ENCODE peak calls at places on chromosomes 2 and 18, in ten cellular contexts. One of them, this sample, is unnamed.
A peak's percentile ranks its signal among the peaks of the same experiment; 100 is the strongest.

GRCh38 chr2:24852431-24853020 is 59.3 kb downstream of the CENPO start:
- DNase-seq in PC-9: no peak
- DNase-seq in cardiac muscle cell: no peak
- DNase-seq in neural progenitor cell: no peak
- DNase-seq in tibial nerve: no peak
- DNase-seq in spleen: peak; percentile 62
- DNase-seq in prostate gland: no peak
- DNase-seq in CD8-positive, alpha-beta memory T cell: no peak
- DNase-seq in mesenchymal stem cell: no peak
- DNase-seq in body of pancreas: no peak
- DNase-seq in this sample: no peak

GRCh38 chr2:228426502-228427216 is 245.2 kb upstream of the SPHKAP start:
- DNase-seq in PC-9: no peak
- DNase-seq in cardiac muscle cell: no peak
- DNase-seq in neural progenitor cell: no peak
- DNase-seq in tibial nerve: no peak
- DNase-seq in spleen: no peak
- DNase-seq in prostate gland: no peak
- DNase-seq in CD8-positive, alpha-beta memory T cell: no peak
- DNase-seq in mesenchymal stem cell: no peak
- DNase-seq in body of pancreas: no peak
- DNase-seq in this sample: no peak

GRCh38 chr18:28189400-28190239 is 12.7 kb upstream of the CDH2 start:
- DNase-seq in PC-9: no peak
- DNase-seq in cardiac muscle cell: peak; percentile 88
- DNase-seq in neural progenitor cell: peak; percentile 45
- DNase-seq in tibial nerve: no peak
- DNase-seq in spleen: no peak
- DNase-seq in prostate gland: peak; percentile 29
- DNase-seq in CD8-positive, alpha-beta memory T cell: no peak
- DNase-seq in mesenchymal stem cell: peak; percentile 59
- DNase-seq in body of pancreas: no peak
- DNase-seq in this sample: peak; percentile 31

GRCh38 chr2:71464389-71464788 is 11.0 kb downstream of the DYSF start:
- DNase-seq in PC-9: no peak
- DNase-seq in cardiac muscle cell: no peak
- DNase-seq in neural progenitor cell: no peak
- DNase-seq in tibial nerve: no peak
- DNase-seq in spleen: no peak
- DNase-seq in prostate gland: no peak
- DNase-seq in CD8-positive, alpha-beta memory T cell: no peak
- DNase-seq in mesenchymal stem cell: no peak
- DNase-seq in body of pancreas: no peak
- DNase-seq in this sample: no peak

GRCh38 chr18:33751613-33752221 is 173.7 kb downstream of the ASXL3 start:
- DNase-seq in PC-9: no peak
- DNase-seq in cardiac muscle cell: peak; percentile 29
- DNase-seq in neural progenitor cell: peak; percentile 43
- DNase-seq in tibial nerve: no peak
- DNase-seq in spleen: no peak
- DNase-seq in prostate gland: no peak
- DNase-seq in CD8-positive, alpha-beta memory T cell: no peak
- DNase-seq in mesenchymal stem cell: peak; percentile 25
- DNase-seq in body of pancreas: no peak
- DNase-seq in this sample: no peak

GRCh38 chr2:218023636-218024035 is 20.8 kb upstream of the TNS1 start:
- DNase-seq in PC-9: no peak
- DNase-seq in cardiac muscle cell: no peak
- DNase-seq in neural progenitor cell: no peak
- DNase-seq in tibial nerve: peak; percentile 4
- DNase-seq in spleen: peak; percentile 35
- DNase-seq in prostate gland: no peak
- DNase-seq in CD8-positive, alpha-beta memory T cell: peak; percentile 14
- DNase-seq in mesenchymal stem cell: no peak
- DNase-seq in body of pancreas: peak; percentile 5
- DNase-seq in this sample: no peak

GRCh38 chr2:204664708-204665121 is 119.4 kb downstream of the PARD3B start:
- DNase-seq in PC-9: peak; percentile 79
- DNase-seq in cardiac muscle cell: peak; percentile 69
- DNase-seq in neural progenitor cell: no peak
- DNase-seq in tibial nerve: no peak
- DNase-seq in spleen: no peak
- DNase-seq in prostate gland: no peak
- DNase-seq in CD8-positive, alpha-beta memory T cell: no peak
- DNase-seq in mesenchymal stem cell: peak; percentile 42
- DNase-seq in body of pancreas: no peak
- DNase-seq in this sample: no peak

GRCh38 chr2:96918092-96918753 is 48.3 kb upstream of the SEMA4C start:
- DNase-seq in PC-9: no peak
- DNase-seq in cardiac muscle cell: no peak
- DNase-seq in neural progenitor cell: no peak
- DNase-seq in tibial nerve: no peak
- DNase-seq in spleen: no peak
- DNase-seq in prostate gland: no peak
- DNase-seq in CD8-positive, alpha-beta memory T cell: no peak
- DNase-seq in mesenchymal stem cell: no peak
- DNase-seq in body of pancreas: no peak
- DNase-seq in this sample: no peak

GRCh38 chr2:141767051-141767450 is 363.8 kb downstream of the LRP1B start:
- DNase-seq in PC-9: no peak
- DNase-seq in cardiac muscle cell: peak; percentile 12
- DNase-seq in neural progenitor cell: no peak
- DNase-seq in tibial nerve: no peak
- DNase-seq in spleen: no peak
- DNase-seq in prostate gland: no peak
- DNase-seq in CD8-positive, alpha-beta memory T cell: no peak
- DNase-seq in mesenchymal stem cell: peak; percentile 91
- DNase-seq in body of pancreas: no peak
- DNase-seq in this sample: no peak

GRCh38 chr18:3593381-3593903 is 143.5 kb downstream of the TGIF1 start:
- DNase-seq in PC-9: no peak
- DNase-seq in cardiac muscle cell: peak; percentile 81
- DNase-seq in neural progenitor cell: peak; percentile 84
- DNase-seq in tibial nerve: no peak
- DNase-seq in spleen: no peak
- DNase-seq in prostate gland: peak; percentile 75
- DNase-seq in CD8-positive, alpha-beta memory T cell: peak; percentile 52
- DNase-seq in mesenchymal stem cell: peak; percentile 98
- DNase-seq in body of pancreas: no peak
- DNase-seq in this sample: no peak

GRCh38 chr2:29841386-29842004 is 79.9 kb downstream of the ALK start:
- DNase-seq in PC-9: no peak
- DNase-seq in cardiac muscle cell: peak; percentile 42
- DNase-seq in neural progenitor cell: peak; percentile 60
- DNase-seq in tibial nerve: no peak
- DNase-seq in spleen: no peak
- DNase-seq in prostate gland: peak; percentile 5
- DNase-seq in CD8-positive, alpha-beta memory T cell: no peak
- DNase-seq in mesenchymal stem cell: peak; percentile 16
- DNase-seq in body of pancreas: peak; percentile 17
- DNase-seq in this sample: no peak

GRCh38 chr2:32502941-32503340 is 124.9 kb upstream of the TTC27 start:
- DNase-seq in PC-9: no peak
- DNase-seq in cardiac muscle cell: peak; percentile 52
- DNase-seq in neural progenitor cell: no peak
- DNase-seq in tibial nerve: no peak
- DNase-seq in spleen: no peak
- DNase-seq in prostate gland: no peak
- DNase-seq in CD8-positive, alpha-beta memory T cell: no peak
- DNase-seq in mesenchymal stem cell: no peak
- DNase-seq in body of pancreas: no peak
- DNase-seq in this sample: no peak

GRCh38 chr2:32495139-32495538 is 132.7 kb upstream of the TTC27 start:
- DNase-seq in PC-9: no peak
- DNase-seq in cardiac muscle cell: no peak
- DNase-seq in neural progenitor cell: no peak
- DNase-seq in tibial nerve: no peak
- DNase-seq in spleen: no peak
- DNase-seq in prostate gland: no peak
- DNase-seq in CD8-positive, alpha-beta memory T cell: no peak
- DNase-seq in mesenchymal stem cell: peak; percentile 14
- DNase-seq in body of pancreas: no peak
- DNase-seq in this sample: no peak

GRCh38 chr2:32496657-32497056 is 131.2 kb upstream of the TTC27 start:
- DNase-seq in PC-9: no peak
- DNase-seq in cardiac muscle cell: no peak
- DNase-seq in neural progenitor cell: no peak
- DNase-seq in tibial nerve: no peak
- DNase-seq in spleen: no peak
- DNase-seq in prostate gland: no peak
- DNase-seq in CD8-positive, alpha-beta memory T cell: no peak
- DNase-seq in mesenchymal stem cell: no peak
- DNase-seq in body of pancreas: no peak
- DNase-seq in this sample: no peak

DNA sequence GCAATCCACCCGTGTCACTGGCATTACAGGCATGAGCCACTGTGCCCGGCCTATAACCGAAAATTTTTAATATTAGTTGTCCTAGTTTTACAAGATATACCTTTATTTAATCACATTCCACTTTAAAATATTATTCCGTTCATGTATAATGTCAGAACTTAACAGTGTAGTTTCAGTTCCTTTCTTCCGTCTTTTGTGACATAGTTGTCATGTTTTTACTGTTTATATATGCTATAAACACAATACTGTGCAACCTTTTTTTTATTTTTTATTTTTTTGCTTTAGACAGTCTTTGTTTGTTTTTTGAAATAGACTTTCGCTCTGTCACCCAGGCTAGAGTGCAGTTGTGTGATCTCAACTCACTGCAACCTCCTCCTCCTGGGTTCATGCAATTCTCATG is 129.5 kb upstream of the TTC27 start:
- DNase-seq in PC-9: no peak
- DNase-seq in cardiac muscle cell: no peak
- DNase-seq in neural progenitor cell: no peak
- DNase-seq in tibial nerve: no peak
- DNase-seq in spleen: no peak
- DNase-seq in prostate gland: no peak
- DNase-seq in CD8-positive, alpha-beta memory T cell: no peak
- DNase-seq in mesenchymal stem cell: no peak
- DNase-seq in body of pancreas: no peak
- DNase-seq in this sample: no peak
- H3K27ac ChIP-seq in PC-9: no peak overlapping the region
- H3K27ac ChIP-seq in cardiac muscle cell: no peak overlapping the region
- H3K27ac ChIP-seq in neural progenitor cell: no peak overlapping the region
- H3K27ac ChIP-seq in tibial nerve: no peak overlapping the region
- H3K27ac ChIP-seq in spleen: no peak overlapping the region
- H3K27ac ChIP-seq in prostate gland: no peak overlapping the region
- H3K27ac ChIP-seq in CD8-positive, alpha-beta memory T cell: no peak overlapping the region
- H3K27ac ChIP-seq in mesenchymal stem cell: no peak overlapping the region
- H3K27ac ChIP-seq in body of pancreas: no peak overlapping the region
- H3K27ac ChIP-seq in this sample: no peak overlapping the region

DNA sequence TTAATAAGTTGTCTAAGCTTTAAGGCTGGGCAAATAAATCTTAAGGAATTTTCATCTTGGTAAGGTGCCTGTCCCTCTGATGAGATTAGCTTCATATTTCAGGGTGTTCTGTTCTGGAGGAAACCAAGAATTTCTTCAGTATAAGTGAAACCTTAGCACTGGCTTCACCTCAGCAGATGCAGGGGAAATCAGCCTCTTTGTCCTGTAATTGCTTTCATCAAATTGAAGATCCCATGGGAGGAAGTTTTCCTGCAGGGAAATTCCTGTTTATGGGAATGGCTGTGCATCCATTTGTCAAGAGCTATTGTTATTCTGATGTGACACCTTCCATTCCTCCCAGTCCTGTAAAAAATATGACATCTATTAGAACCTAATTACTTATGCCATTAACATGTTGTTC is 174.5 kb downstream of the PTPRM start:
- DNase-seq in PC-9: no peak
- DNase-seq in cardiac muscle cell: no peak
- DNase-seq in neural progenitor cell: no peak
- DNase-seq in tibial nerve: no peak
- DNase-seq in spleen: no peak
- DNase-seq in prostate gland: no peak
- DNase-seq in CD8-positive, alpha-beta memory T cell: no peak
- DNase-seq in mesenchymal stem cell: no peak
- DNase-seq in body of pancreas: no peak
- DNase-seq in this sample: no peak
- H3K27ac ChIP-seq in PC-9: no peak overlapping the region
- H3K27ac ChIP-seq in cardiac muscle cell: peak overlapping the region; percentile 48
- H3K27ac ChIP-seq in neural progenitor cell: no peak overlapping the region
- H3K27ac ChIP-seq in tibial nerve: no peak overlapping the region
- H3K27ac ChIP-seq in spleen: no peak overlapping the region
- H3K27ac ChIP-seq in prostate gland: no peak overlapping the region
- H3K27ac ChIP-seq in CD8-positive, alpha-beta memory T cell: no peak overlapping the region
- H3K27ac ChIP-seq in mesenchymal stem cell: no peak overlapping the region
- H3K27ac ChIP-seq in body of pancreas: no peak overlapping the region
- H3K27ac ChIP-seq in this sample: no peak overlapping the region

GRCh38 chr18:45783097-45784075 is 42.1 kb upstream of the SIGLEC15 start:
- DNase-seq in PC-9: no peak
- DNase-seq in cardiac muscle cell: peak; percentile 45
- DNase-seq in neural progenitor cell: peak; percentile 50
- DNase-seq in tibial nerve: no peak
- DNase-seq in spleen: no peak
- DNase-seq in prostate gland: peak; percentile 36
- DNase-seq in CD8-positive, alpha-beta memory T cell: no peak
- DNase-seq in mesenchymal stem cell: no peak
- DNase-seq in body of pancreas: no peak
- DNase-seq in this sample: no peak
- H3K27ac ChIP-seq in PC-9: no peak overlapping the region
- H3K27ac ChIP-seq in cardiac muscle cell: no peak overlapping the region
- H3K27ac ChIP-seq in neural progenitor cell: no peak overlapping the region
- H3K27ac ChIP-seq in tibial nerve: no peak overlapping the region
- H3K27ac ChIP-seq in spleen: no peak overlapping the region
- H3K27ac ChIP-seq in prostate gland: peak overlapping the region; percentile 57
- H3K27ac ChIP-seq in CD8-positive, alpha-beta memory T cell: no peak overlapping the region
- H3K27ac ChIP-seq in mesenchymal stem cell: peak overlapping the region; percentile 92
- H3K27ac ChIP-seq in body of pancreas: no peak overlapping the region
- H3K27ac ChIP-seq in this sample: no peak overlapping the region

GRCh38 chr2:101893676-101894381 is 97.9 kb upstream of the IL1R2 start:
- DNase-seq in PC-9: no peak
- DNase-seq in cardiac muscle cell: no peak
- DNase-seq in neural progenitor cell: peak; percentile 91
- DNase-seq in tibial nerve: no peak
- DNase-seq in spleen: no peak
- DNase-seq in prostate gland: no peak
- DNase-seq in CD8-positive, alpha-beta memory T cell: no peak
- DNase-seq in mesenchymal stem cell: no peak
- DNase-seq in body of pancreas: no peak
- DNase-seq in this sample: no peak

GRCh38 chr2:101895819-101896322 is 95.9 kb upstream of the IL1R2 start:
- DNase-seq in PC-9: no peak
- DNase-seq in cardiac muscle cell: no peak
- DNase-seq in neural progenitor cell: no peak
- DNase-seq in tibial nerve: no peak
- DNase-seq in spleen: no peak
- DNase-seq in prostate gland: peak; percentile 36
- DNase-seq in CD8-positive, alpha-beta memory T cell: no peak
- DNase-seq in mesenchymal stem cell: no peak
- DNase-seq in body of pancreas: no peak
- DNase-seq in this sample: no peak

GRCh38 chr2:101892377-101892776 is 99.4 kb upstream of the IL1R2 start:
- DNase-seq in PC-9: no peak
- DNase-seq in cardiac muscle cell: no peak
- DNase-seq in neural progenitor cell: no peak
- DNase-seq in tibial nerve: no peak
- DNase-seq in spleen: no peak
- DNase-seq in prostate gland: no peak
- DNase-seq in CD8-positive, alpha-beta memory T cell: no peak
- DNase-seq in mesenchymal stem cell: no peak
- DNase-seq in body of pancreas: no peak
- DNase-seq in this sample: no peak

GRCh38 chr2:101897301-101897700 is 94.5 kb upstream of the IL1R2 start:
- DNase-seq in PC-9: no peak
- DNase-seq in cardiac muscle cell: no peak
- DNase-seq in neural progenitor cell: no peak
- DNase-seq in tibial nerve: no peak
- DNase-seq in spleen: no peak
- DNase-seq in prostate gland: no peak
- DNase-seq in CD8-positive, alpha-beta memory T cell: no peak
- DNase-seq in mesenchymal stem cell: no peak
- DNase-seq in body of pancreas: no peak
- DNase-seq in this sample: no peak

GRCh38 chr2:101895039-101895438 is 96.7 kb upstream of the IL1R2 start:
- DNase-seq in PC-9: no peak
- DNase-seq in cardiac muscle cell: no peak
- DNase-seq in neural progenitor cell: no peak
- DNase-seq in tibial nerve: no peak
- DNase-seq in spleen: no peak
- DNase-seq in prostate gland: no peak
- DNase-seq in CD8-positive, alpha-beta memory T cell: no peak
- DNase-seq in mesenchymal stem cell: no peak
- DNase-seq in body of pancreas: no peak
- DNase-seq in this sample: no peak
- H3K27ac ChIP-seq in PC-9: no peak overlapping the region
- H3K27ac ChIP-seq in cardiac muscle cell: no peak overlapping the region
- H3K27ac ChIP-seq in neural progenitor cell: no peak overlapping the region
- H3K27ac ChIP-seq in tibial nerve: no peak overlapping the region
- H3K27ac ChIP-seq in spleen: no peak overlapping the region
- H3K27ac ChIP-seq in prostate gland: no peak overlapping the region
- H3K27ac ChIP-seq in CD8-positive, alpha-beta memory T cell: no peak overlapping the region
- H3K27ac ChIP-seq in mesenchymal stem cell: no peak overlapping the region
- H3K27ac ChIP-seq in body of pancreas: no peak overlapping the region
- H3K27ac ChIP-seq in this sample: no peak overlapping the region

This sample was measured in colonic mucosa.